ENCODE peak calls at places on chromosomes 5 and 9, in four cellular contexts. I, S, K and J are unnamed samples.
A peak's percentile ranks its signal among the peaks of the same experiment; 100 is the strongest.

GRCh38 chr9:133098104-133098754 is 22.8 kb downstream of the RALGDS start:
- DNase-seq in I (no peak), K (no peak), S (no peak), J (no peak)

GRCh38 chr5:157682257-157682656 is 10.9 kb downstream of the C5orf52 start:
- DNase-seq in K (no peak), S (no peak), I (no peak), J (no peak)

GRCh38 chr5:172683264-172683663 is 42.2 kb downstream of the NEURL1B start:
- DNase-seq in K (no peak), S (no peak), I (no peak), J (no peak)

GRCh38 chr5:147084702-147085101 is 150.1 kb upstream of the STK32A start:
- DNase-seq in I (no peak), K (no peak), S (no peak), J (no peak)

GRCh38 chr5:180128671-180129261 is 57.2 kb upstream of the RNF130 start:
- DNase-seq in S (no peak), I (no peak), K (no peak), J (peak; percentile 2)

GRCh38 chr5:139438707-139439012 is 665 bp downstream of the DNAJC18 start:
- DNase-seq in S (no peak), I (no peak), K (no peak), J (no peak)

GRCh38 chr5:161391724-161392123 is 154.8 kb downstream of the GABRB2 start:
- DNase-seq in S (no peak), I (no peak), K (no peak), J (no peak)

GRCh38 chr5:134189031-134189430 is 12.3 kb upstream of the SKP1 start:
- DNase-seq in K (no peak), I (no peak), S (no peak), J (no peak)

GRCh38 chr9:120436937-120437592 is 142.9 kb downstream of the CDK5RAP2 start:
- DNase-seq in K (no peak), I (no peak), S (no peak), J (no peak)

GRCh38 chr9:13480688-13481087 is 201.2 kb upstream of the MPDZ start:
- DNase-seq in I (no peak), S (peak; percentile 32), K (peak; percentile 70), J (no peak)

GRCh38 chr9:110900917-110901316 is 137.4 kb downstream of the LPAR1 start:
- DNase-seq in K (peak; percentile 53), I (no peak), S (no peak), J (no peak)

GRCh38 chr9:120783611-120784047 is 9.6 kb downstream of the FBXW2 start:
- DNase-seq in K (peak; percentile 86), I (no peak), S (peak; percentile 89), J (no peak)

GRCh38 chr9:87464110-87464991 is 33.3 kb upstream of the DAPK1 start:
- DNase-seq in S (peak; percentile 17), K (peak; percentile 57), I (no peak), J (no peak)

GRCh38 chr5:160020266-160020770 is 11.4 kb downstream of the TTC1 start:
- DNase-seq in S (no peak), I (no peak), K (no peak), J (no peak)

GRCh38 chr9:111065414-111065813 is 27.1 kb upstream of the LPAR1 start:
- DNase-seq in S (no peak), K (no peak), I (no peak), J (no peak)

GRCh38 chr5:158492850-158493249 is 606.9 kb downstream of the EBF1 start:
- DNase-seq in K (peak; percentile 72), S (no peak), I (no peak), J (no peak)

GRCh38 chr5:52956014-52956413 is 33.1 kb upstream of the ITGA2 start:
- DNase-seq in I (no peak), S (no peak), K (no peak), J (no peak)

GRCh38 chr5:647727-648126 is 35.6 kb downstream of the CEP72 start:
- DNase-seq in S (no peak), I (no peak), K (no peak), J (no peak)

DNA sequence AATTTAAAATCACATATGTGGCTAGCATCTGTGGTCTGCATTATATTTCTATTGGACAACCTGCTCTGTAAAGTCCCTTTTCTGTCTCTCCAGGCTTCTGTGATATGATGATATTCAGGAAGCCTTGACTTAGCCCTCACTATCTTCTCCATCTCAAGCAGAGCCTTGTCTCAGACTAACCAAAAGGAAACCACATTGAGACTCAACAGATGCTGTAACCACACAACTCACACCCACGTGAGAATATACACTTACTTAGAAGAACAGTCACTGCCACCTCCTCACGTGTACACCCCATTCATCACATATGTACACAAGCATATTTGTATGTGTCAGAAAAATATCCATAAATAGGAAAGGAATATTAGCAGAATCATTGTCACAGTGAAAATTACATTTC is 33.6 kb downstream of the HTR4 start:
- DNase-seq in S (peak; percentile 19), I (no peak), K (no peak), J (no peak)
- H3K9me3 ChIP-seq in S (no peaks in the 10 kb centered on the region), I (no peaks in the 10 kb centered on the region), K (no peaks in the 10 kb centered on the region), J (no peaks in the 10 kb centered on the region)

GRCh38 chr5:137207023-137207760 is 291.9 kb downstream of the SPOCK1 start:
- DNase-seq in K (no peak), S (no peak), I (no peak), J (no peak)
- H3K4me1 ChIP-seq in K (peaks cover 35% of the 10 kb centered on the region), S (peaks cover 21% of the 10 kb centered on the region), I (no peaks in the 10 kb centered on the region), J (peaks cover 13% of the 10 kb centered on the region)

GRCh38 chr9:134661791-134662142 is 20.2 kb downstream of the COL5A1 start:
- DNase-seq in I (no peak), K (peak; percentile 98), S (peak; percentile 32), J (peak; percentile 69)
- H3K4me2 ChIP-seq in I (no peak overlapping the region), K (peak overlapping the region; percentile 38), S (no peak overlapping the region), J (peak overlapping the region; percentile 67)

GRCh38 chr5:4082966-4083564 is 487.4 kb downstream of the IRX1 start:
- DNase-seq in K (no peak), S (peak; percentile 94), I (no peak), J (no peak)

GRCh38 chr5:4083591-4084337 is 488.1 kb downstream of the IRX1 start:
- DNase-seq in K (no peak), S (peak; percentile 99), I (no peak), J (no peak)

GRCh38 chr5:4087110-4087509 is 491.5 kb downstream of the IRX1 start:
- DNase-seq in I (no peak), S (no peak), K (no peak), J (no peak)

GRCh38 chr5:4089087-4089486 is 493.5 kb downstream of the IRX1 start:
- DNase-seq in I (no peak), S (peak; percentile 67), K (no peak), J (no peak)

DNA sequence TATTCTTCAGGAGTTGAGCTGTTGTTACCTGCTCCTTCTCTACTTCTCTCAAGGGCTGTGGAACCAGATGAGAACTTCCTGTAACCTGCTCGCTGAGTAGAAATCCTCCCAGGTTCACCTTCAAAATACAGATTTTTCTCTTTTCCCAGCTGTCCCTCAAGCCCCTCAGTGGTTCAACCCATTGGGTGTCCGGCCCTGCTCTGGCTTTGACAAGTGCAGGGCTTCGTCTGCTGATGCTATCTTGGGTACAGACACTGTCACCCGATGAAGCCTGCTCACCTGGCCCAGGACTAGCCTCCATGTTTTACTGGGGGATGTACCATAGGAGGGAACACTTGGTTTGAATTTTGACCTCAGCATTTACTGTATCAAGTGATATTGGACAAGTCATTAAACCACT is 490.4 kb downstream of the IRX1 start:
- DNase-seq in I (no peak), K (no peak), S (no peak), J (no peak)
- H3K9me3 ChIP-seq in I (no peaks in the 10 kb centered on the region), K (no peaks in the 10 kb centered on the region), S (no peaks in the 10 kb centered on the region), J (no peaks in the 10 kb centered on the region)

GRCh38 chr5:125266106-125266505 is 519.7 kb upstream of the ZNF608 start:
- DNase-seq in S (no peak), K (no peak), I (no peak), J (no peak)

GRCh38 chr5:125261505-125262250 is 515.2 kb upstream of the ZNF608 start:
- DNase-seq in K (no peak), S (no peak), I (no peak), J (no peak)

GRCh38 chr5:125258610-125259009 is 512.2 kb upstream of the ZNF608 start:
- DNase-seq in S (no peak), K (no peak), I (no peak), J (peak; percentile 39)

GRCh38 chr5:125263346-125263745 is 516.9 kb upstream of the ZNF608 start:
- DNase-seq in I (no peak), S (no peak), K (no peak), J (no peak)

DNA sequence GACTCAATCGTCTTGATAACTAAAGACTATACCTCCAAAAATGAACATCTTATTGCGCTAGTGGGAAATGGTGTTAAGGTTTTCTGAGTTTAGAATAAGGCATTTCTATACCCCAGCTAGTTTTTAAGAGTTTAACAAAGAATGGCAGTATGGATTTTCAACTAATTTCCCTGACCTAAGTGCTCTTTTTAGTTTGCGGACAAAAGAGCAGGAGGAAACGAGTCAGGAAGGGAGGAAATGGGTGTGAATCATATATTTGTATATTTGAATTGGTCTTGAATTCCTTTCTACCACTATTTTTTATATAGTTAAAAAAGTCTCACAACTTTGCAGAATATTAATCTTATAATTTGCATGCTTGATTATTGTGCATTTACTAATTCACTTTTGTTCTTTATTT is 516.3 kb upstream of the ZNF608 start:
- DNase-seq in K (peak; percentile 7), S (no peak), I (no peak), J (no peak)
- H3K4me1 ChIP-seq in K (peaks cover 5% of the 10 kb centered on the region), S (peaks cover 3% of the 10 kb centered on the region), I (no peaks in the 10 kb centered on the region), J (no peaks in the 10 kb centered on the region)

GRCh38 chr5:167851416-167851815 is 440.0 kb upstream of the WWC1 start:
- DNase-seq in K (peak; percentile 45), S (no peak), I (no peak), J (no peak)

GRCh38 chr5:167855818-167856217 is 435.6 kb upstream of the WWC1 start:
- DNase-seq in I (no peak), K (no peak), S (no peak), J (no peak)

GRCh38 chr5:167852515-167852914 is 438.9 kb upstream of the WWC1 start:
- DNase-seq in K (no peak), I (no peak), S (no peak), J (no peak)

GRCh38 chr5:167850901-167851300 is 440.5 kb upstream of the WWC1 start:
- DNase-seq in K (peak; percentile 74), I (no peak), S (no peak), J (peak; percentile 13)

DNA sequence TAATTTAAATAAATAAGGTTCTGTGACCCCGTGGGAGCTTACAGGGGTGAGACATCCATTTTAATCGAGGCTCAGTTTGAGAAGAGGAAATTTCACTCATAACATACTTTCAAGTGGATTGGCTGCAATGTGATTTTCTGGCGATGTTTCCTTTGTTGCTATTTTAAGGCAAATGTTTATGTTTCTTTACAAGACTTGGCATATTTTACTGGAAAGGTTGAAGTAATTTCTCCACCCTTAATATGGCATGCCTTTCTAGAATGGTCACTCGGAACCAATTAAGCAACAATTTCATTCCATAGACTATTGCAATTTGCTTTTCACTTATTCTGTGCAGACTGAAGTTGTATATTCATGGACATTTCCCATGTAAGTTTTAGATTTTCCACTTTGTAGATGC is 438.0 kb upstream of the WWC1 start:
- DNase-seq in S (no peak), I (no peak), K (peak; percentile 89), J (no peak)
- H3K4me2 ChIP-seq in S (no peak overlapping the region), I (no peak overlapping the region), K (peak overlapping the region; percentile 16), J (no peak overlapping the region)